ENCODE peak calls at places on chromosome 13, in eight cellular contexts. B is CD4-positive, alpha-beta memory T cell; R is mesendoderm; O is anterior cingulate cortex; F is activated gamma-delta T cell treated with anti-CD3 and anti-CD28 coated beads, Interleukin-2, amount 50 U/mL, for 16 hours; W is stimulated activated CD4-positive, alpha-beta T cell treated with anti-CD3 and anti-CD28 coated beads, Interleukin-15, amount 100 ng/mL, for 1 hour; P is fibroblast of the aortic adventitia; X is cardiac muscle cell. C is an unnamed sample.

GRCh38 chr13:86737334-86737932 is 933.7 kb upstream of the SLITRK5 start:
- DNase-seq in W (no peak), P (no peak), R (peak; percentile 30), F (no peak), X (no peak), O (no peak), B (no peak), C (no peak)

GRCh38 chr13:23915308-23915707 is 18.0 kb upstream of the C1QTNF9B start:
- DNase-seq in B (no peak), R (peak; percentile 42), X (no peak), P (no peak), F (no peak), W (no peak), O (no peak), C (no peak)

GRCh38 chr13:61770697-61771096 is 355.0 kb upstream of the PCDH20 start:
- DNase-seq in O (no peak), B (no peak), F (no peak), R (no peak), W (no peak), X (no peak), P (no peak), C (no peak)

GRCh38 chr13:26328326-26328725 is 74.4 kb downstream of the CDK8 start:
- DNase-seq in P (no peak), O (no peak), F (no peak), W (no peak), R (no peak), B (no peak), X (no peak), C (no peak)

GRCh38 chr13:83215627-83216026 is 666.6 kb downstream of the SLITRK1 start:
- DNase-seq in P (peak; percentile 82), X (peak; percentile 81), O (no peak), R (no peak), B (no peak), W (no peak), F (no peak), C (no peak)

GRCh38 chr13:94967183-94968039 is 255.1 kb upstream of the SOX21 start:
- DNase-seq in W (no peak), P (peak; percentile 8), B (no peak), X (peak; percentile 9), F (no peak), R (peak; percentile 29), O (no peak), C (no peak)

GRCh38 chr13:102035969-102036368 is 365.9 kb downstream of the FGF14 start:
- DNase-seq in X (no peak), W (no peak), P (no peak), F (no peak), R (no peak), B (no peak), O (no peak), C (no peak)

GRCh38 chr13:50156722-50157121 is 141.5 kb downstream of the KCNRG start:
- DNase-seq in P (no peak), R (no peak), F (no peak), W (no peak), X (peak; percentile 17), O (no peak), B (no peak), C (no peak)

GRCh38 chr13:32225494-32225931 is 89.7 kb downstream of the ZAR1L start:
- DNase-seq in X (peak; percentile 36), W (no peak), R (peak; percentile 70), O (no peak), B (no peak), P (peak; percentile 61), F (no peak), C (no peak)

GRCh38 chr13:25898991-25899390 is 152.8 kb downstream of the SHISA2 start:
- DNase-seq in R (no peak), W (no peak), X (no peak), F (no peak), B (no peak), O (no peak), P (no peak), C (no peak)

GRCh38 chr13:32211788-32212187 is 103.4 kb downstream of the ZAR1L start:
- DNase-seq in X (peak; percentile 86), W (no peak), R (peak; percentile 12), F (no peak), P (peak; percentile 95), O (no peak), B (no peak), C (no peak)

GRCh38 chr13:62799931-62800436 is 1384.3 kb upstream of the PCDH20 start:
- DNase-seq in X (no peak), R (no peak), O (no peak), F (no peak), B (no peak), P (no peak), W (no peak), C (no peak)

GRCh38 chr13:30810261-30810701 is 74.9 kb downstream of the ALOX5AP start:
- DNase-seq in O (no peak), B (no peak), X (no peak), P (no peak), W (no peak), F (no peak), R (no peak), C (no peak)

GRCh38 chr13:31413531-31413930 is 213.8 kb downstream of the B3GLCT start:
- DNase-seq in X (no peak), B (no peak), P (no peak), O (no peak), R (no peak), W (no peak), F (no peak), C (no peak)

GRCh38 chr13:112941349-112941748 is 27.7 kb upstream of the MCF2L start:
- DNase-seq in W (no peak), P (no peak), B (no peak), O (no peak), X (no peak), F (no peak), R (no peak), C (no peak)

GRCh38 chr13:106619688-106620555 is 52.0 kb upstream of the ARGLU1 start:
- DNase-seq in X (peak; percentile 84), W (no peak), F (no peak), O (no peak), P (peak; percentile 72), R (peak; percentile 81), B (peak; percentile 43), C (no peak)

GRCh38 chr13:26726684-26727083 is 33.9 kb downstream of the GPR12 start:
- DNase-seq in B (no peak), F (no peak), W (no peak), X (no peak), R (no peak), P (no peak), O (no peak), C (no peak)

GRCh38 chr13:52842440-52842839 is 6.0 kb downstream of the PCDH8 start:
- DNase-seq in X (no peak), W (no peak), P (no peak), O (no peak), B (no peak), F (no peak), R (no peak), C (no peak)

GRCh38 chr13:113669871-113670341 is 2.9 kb downstream of the GRK1 start:
- DNase-seq in R (no peak), P (no peak), W (no peak), O (no peak), X (no peak), B (no peak), F (no peak), C (no peak)

GRCh38 chr13:107907065-107907464 is 308.3 kb downstream of the LIG4 start:
- DNase-seq in P (no peak), W (no peak), B (no peak), O (no peak), F (no peak), R (no peak), X (no peak), C (no peak)

GRCh38 chr13:36553501-36553900 is 120.3 kb upstream of the SERTM1 start:
- DNase-seq in F (no peak), B (no peak), P (no peak), W (no peak), R (no peak), O (no peak), X (peak; percentile 27), C (no peak)

GRCh38 chr13:33340631-33341030 is 55.1 kb upstream of the STARD13 start:
- DNase-seq in B (no peak), F (no peak), P (peak; percentile 53), W (no peak), R (no peak), O (no peak), X (peak; percentile 65), C (no peak)

GRCh38 chr13:49356224-49356623 is 87.6 kb downstream of the CAB39L start:
- DNase-seq in P (peak; percentile 93), X (peak; percentile 62), R (no peak), O (no peak), F (no peak), W (no peak), B (no peak), C (no peak)

GRCh38 chr13:46041335-46041934 is 11.1 kb downstream of the ZC3H13 start:
- DNase-seq in P (peak; percentile 35), O (no peak), R (no peak), W (no peak), X (no peak), B (no peak), F (no peak), C (no peak)

GRCh38 chr13:19586904-19587634 is 25.7 kb upstream of the TPTE2 start:
- DNase-seq in X (peak; percentile 33), W (peak; percentile 52), O (no peak), F (peak; percentile 66), R (peak; percentile 6), P (no peak), B (peak; percentile 68), C (peak; percentile 66)

GRCh38 chr13:44927953-44928352 is 61.3 kb downstream of the NUFIP1 start:
- DNase-seq in W (no peak), B (no peak), X (no peak), R (no peak), O (no peak), F (no peak), P (peak; percentile 9), C (no peak)

GRCh38 chr13:40230833-40231266 is 435.6 kb downstream of the FOXO1 start:
- DNase-seq in R (no peak), W (no peak), B (no peak), O (no peak), F (no peak), X (peak; percentile 84), P (peak; percentile 79), C (no peak)

GRCh38 chr13:107842562-107843180 is 372.7 kb downstream of the LIG4 start:
- DNase-seq in R (peak; percentile 71), B (no peak), P (peak; percentile 32), O (no peak), X (peak; percentile 37), F (no peak), W (no peak), C (no peak)

GRCh38 chr13:37910790-37911189 is 41.2 kb upstream of the TRPC4 start:
- DNase-seq in P (no peak), X (no peak), B (no peak), F (no peak), R (no peak), O (no peak), W (no peak), C (no peak)

GRCh38 chr13:46469064-46469463 is 82.0 kb upstream of the RUBCNL start:
- DNase-seq in B (no peak), P (peak; percentile 86), W (no peak), F (no peak), X (peak; percentile 71), R (no peak), O (no peak), C (no peak)

GRCh38 chr13:110268576-110269185 is 38.3 kb downstream of the COL4A1 start:
- DNase-seq in R (no peak), W (no peak), P (no peak), X (no peak), O (no peak), F (no peak), B (no peak), C (no peak)

GRCh38 chr13:30792257-30793000 is 57.1 kb downstream of the ALOX5AP start:
- DNase-seq in W (no peak), R (peak; percentile 52), O (peak; percentile 41), P (peak; percentile 95), F (no peak), X (peak; percentile 96), B (no peak), C (no peak)

GRCh38 chr13:106087201-106087600 is 448.3 kb downstream of the EFNB2 start:
- DNase-seq in O (no peak), X (no peak), B (no peak), F (no peak), P (no peak), W (no peak), R (no peak), C (no peak)

GRCh38 chr13:76812206-76812882 is 73.9 kb downstream of the KCTD12 start:
- DNase-seq in B (no peak), W (no peak), X (peak; percentile 32), O (no peak), R (no peak), F (no peak), P (peak; percentile 91), C (no peak)

C was measured in stimulated activated CD8-positive, alpha-beta memory T cell treated with anti-CD3 and anti-CD28 coated beads, Interleukin-4, amount 100 ng/mL, for 24 hours.